ENCODE peak calls at places on chromosomes 5 and 9, in seven cellular contexts. V is small intestine, G is BE2C, H is H9, L is psoas muscle, O is OCI-LY7, B is Panc1. Z is an unnamed sample.

GRCh38 chr5:55868846-55869245 is 17.7 kb downstream of the IL31RA start:
- DNase-seq in V (no peak), G (no peak), H (no peak), L (peak; percentile 16), O (no peak), B (peak; percentile 98), Z (no peak)

GRCh38 chr5:65946198-65946745 is 19.9 kb downstream of the ERBIN start:
- DNase-seq in V (no peak), G (no peak), H (no peak), L (no peak), O (no peak), B (no peak), Z (no peak)

GRCh38 chr5:116494784-116495480 is 79.7 kb downstream of the SEMA6A start:
- DNase-seq in V (no peak), G (no peak), H (no peak), L (no peak), O (peak; percentile 68), B (no peak), Z (no peak)

GRCh38 chr9:126722922-126723806 is 81.7 kb upstream of the ZBTB43 start:
- DNase-seq in V (peak; percentile 32), G (peak; percentile 61), H (peak; percentile 50), L (peak; percentile 44), O (peak; percentile 78), B (no peak), Z (no peak)

GRCh38 chr5:111738118-111738517 is 18.9 kb downstream of the NREP start:
- DNase-seq in V (peak; percentile 69), G (no peak), H (no peak), L (no peak), O (peak; percentile 41), B (no peak), Z (no peak)

GRCh38 chr9:83166369-83166768 is 103.4 kb upstream of the RASEF start:
- DNase-seq in V (peak; percentile 20), G (no peak), H (no peak), L (no peak), O (no peak), B (no peak), Z (no peak)

GRCh38 chr9:85978496-85978895 is 37.5 kb downstream of the NAA35 start:
- DNase-seq in V (no peak), G (no peak), H (no peak), L (no peak), O (no peak), B (no peak), Z (no peak)

GRCh38 chr9:785997-786396 is 55.5 kb upstream of the DMRT1 start:
- DNase-seq in V (no peak), G (no peak), H (no peak), L (no peak), O (no peak), B (no peak), Z (no peak)

GRCh38 chr9:128555180-128555721 is 2.9 kb downstream of the SPTAN1 start:
- DNase-seq in V (peak; percentile 73), G (no peak), H (peak; percentile 37), L (no peak), O (no peak), B (peak; percentile 47), Z (no peak)

GRCh38 chr5:53560506-53561191 is at the start of gene NDUFS4:
- DNase-seq in V (peak; percentile 87), G (peak; percentile 88), H (peak; percentile 81), L (peak; percentile 86), O (peak; percentile 84), B (peak; percentile 61), Z (peak; percentile 91)

GRCh38 chr5:170143710-170144109 is 38.0 kb downstream of the FOXI1 start:
- DNase-seq in V (no peak), G (no peak), H (no peak), L (no peak), O (no peak), B (no peak), Z (no peak)

GRCh38 chr9:131432597-131433301 is 38.9 kb downstream of the PRRC2B start:
- DNase-seq in V (no peak), G (no peak), H (no peak), L (no peak), O (no peak), B (no peak), Z (no peak)

GRCh38 chr5:65126192-65126591 is 355.5 kb downstream of the ADAMTS6 start:
- DNase-seq in V (no peak), G (no peak), H (no peak), L (no peak), O (no peak), B (no peak), Z (no peak)

GRCh38 chr5:79011219-79011836 is 26.2 kb upstream of the ARSB start:
- DNase-seq in V (no peak), G (no peak), H (no peak), L (no peak), O (no peak), B (no peak), Z (no peak)

GRCh38 chr9:36729902-36730301 is 157.2 kb downstream of the MELK start:
- DNase-seq in V (no peak), G (no peak), H (no peak), L (no peak), O (no peak), B (no peak), Z (no peak)

GRCh38 chr5:179288101-179288808 is 57.0 kb downstream of the ADAMTS2 start:
- DNase-seq in V (no peak), G (peak; percentile 18), H (no peak), L (peak; percentile 28), O (no peak), B (no peak), Z (no peak)

GRCh38 chr9:126500600-126501382 is 112.9 kb upstream of the LMX1B start:
- DNase-seq in V (peak; percentile 52), G (peak; percentile 94), H (peak; percentile 95), L (peak; percentile 75), O (peak; percentile 69), B (peak; percentile 50), Z (peak; percentile 80)

GRCh38 chr5:103211858-103212500 is 46.6 kb upstream of the MACIR start:
- DNase-seq in V (peak; percentile 20), G (no peak), H (no peak), L (no peak), O (no peak), B (no peak), Z (no peak)

GRCh38 chr5:816176-816575 is 31.6 kb upstream of the ZDHHC11B start:
- DNase-seq in V (no peak), G (no peak), H (no peak), L (no peak), O (no peak), B (no peak), Z (no peak)

GRCh38 chr9:100322954-100323536 is 29.7 kb downstream of the TEX10 start:
- DNase-seq in V (peak; percentile 42), G (peak; percentile 48), H (no peak), L (no peak), O (peak; percentile 55), B (no peak), Z (no peak)

GRCh38 chr5:40683351-40683750 is 3.6 kb downstream of the PTGER4 start:
- DNase-seq in V (no peak), G (no peak), H (no peak), L (no peak), O (no peak), B (no peak), Z (no peak)
- H3K4me1 ChIP-seq in V (no peaks in the 10 kb centered on the region), G (no peaks in the 10 kb centered on the region), H (no peaks in the 10 kb centered on the region), L (no peaks in the 10 kb centered on the region), O (peaks cover 15% of the 10 kb centered on the region), B (peaks cover 48% of the 10 kb centered on the region), Z (peaks cover 5% of the 10 kb centered on the region)

DNA sequence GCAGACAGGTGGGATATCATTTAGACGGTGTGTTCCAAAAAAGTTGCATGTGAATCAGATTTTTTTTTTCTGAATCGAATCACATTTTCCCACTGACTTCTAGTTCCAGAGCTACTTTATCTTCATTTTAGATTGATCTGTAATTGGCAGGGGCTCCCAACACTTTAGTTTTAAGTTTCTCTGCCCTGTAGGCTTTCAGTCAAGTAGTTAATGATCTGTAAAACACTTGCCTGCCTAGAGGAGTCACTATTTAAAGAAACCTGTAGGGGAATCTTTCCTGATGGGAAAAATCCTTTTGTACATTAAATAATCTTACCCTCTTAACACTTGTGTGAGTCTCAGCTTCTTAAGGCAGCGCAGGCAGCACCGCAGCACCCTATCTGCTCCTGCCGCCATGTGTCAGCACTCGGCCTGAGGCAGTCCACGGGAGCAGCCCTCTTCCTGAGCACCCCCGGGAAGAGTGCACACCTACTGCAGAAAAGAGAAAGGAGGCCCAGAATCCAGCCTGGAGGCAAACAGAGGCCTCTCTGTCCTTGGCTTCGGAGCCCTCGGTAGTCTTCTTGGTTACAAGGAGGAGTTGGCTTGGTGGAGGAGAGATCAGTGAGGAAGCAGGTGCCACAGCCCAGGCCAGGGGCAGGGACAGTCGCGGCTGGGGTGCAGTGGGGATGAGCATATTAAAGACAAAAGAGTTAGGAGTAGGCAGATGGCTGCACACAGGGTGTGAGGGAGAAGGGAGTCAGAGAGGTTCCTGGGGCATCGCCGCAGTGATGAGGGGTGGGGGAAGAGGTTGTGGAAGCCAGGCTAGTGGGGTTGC is 209.3 kb downstream of the GAPVD1 start:
- DNase-seq in V (no peak), G (no peak), H (no peak), L (no peak), O (no peak), B (no peak), Z (no peak)
- H3K4me1 ChIP-seq in V (no peaks in the 10 kb centered on the region), G (peaks cover 38% of the 10 kb centered on the region), H (no peaks in the 10 kb centered on the region), L (peaks cover 5% of the 10 kb centered on the region), O (no peaks in the 10 kb centered on the region), B (no peaks in the 10 kb centered on the region), Z (peaks cover 1% of the 10 kb centered on the region)

GRCh38 chr9:136587145-136587943 is 41.5 kb upstream of the NOTCH1 start:
- DNase-seq in V (no peak), G (peak; percentile 82), H (peak; percentile 87), L (peak; percentile 78), O (no peak), B (no peak), Z (no peak)
- H3K4me1 ChIP-seq in V (no peaks in the 10 kb centered on the region), G (peaks cover 3% of the 10 kb centered on the region), H (peaks cover 4% of the 10 kb centered on the region), L (peaks cover 15% of the 10 kb centered on the region), O (peaks cover 22% of the 10 kb centered on the region), B (peaks cover 6% of the 10 kb centered on the region), Z (peaks cover 21% of the 10 kb centered on the region)

GRCh38 chr9:135169709-135170226 is 82.3 kb downstream of the OLFM1 start:
- DNase-seq in V (no peak), G (no peak), H (no peak), L (no peak), O (no peak), B (no peak), Z (no peak)

GRCh38 chr9:135166566-135166965 is 79.1 kb downstream of the OLFM1 start:
- DNase-seq in V (no peak), G (no peak), H (no peak), L (no peak), O (no peak), B (no peak), Z (no peak)

GRCh38 chr9:135167356-135167755 is 79.9 kb downstream of the OLFM1 start:
- DNase-seq in V (no peak), G (peak; percentile 64), H (no peak), L (no peak), O (no peak), B (no peak), Z (no peak)

GRCh38 chr9:135165756-135166519 is 78.5 kb downstream of the OLFM1 start:
- DNase-seq in V (no peak), G (peak; percentile 90), H (no peak), L (no peak), O (no peak), B (no peak), Z (no peak)

DNA sequence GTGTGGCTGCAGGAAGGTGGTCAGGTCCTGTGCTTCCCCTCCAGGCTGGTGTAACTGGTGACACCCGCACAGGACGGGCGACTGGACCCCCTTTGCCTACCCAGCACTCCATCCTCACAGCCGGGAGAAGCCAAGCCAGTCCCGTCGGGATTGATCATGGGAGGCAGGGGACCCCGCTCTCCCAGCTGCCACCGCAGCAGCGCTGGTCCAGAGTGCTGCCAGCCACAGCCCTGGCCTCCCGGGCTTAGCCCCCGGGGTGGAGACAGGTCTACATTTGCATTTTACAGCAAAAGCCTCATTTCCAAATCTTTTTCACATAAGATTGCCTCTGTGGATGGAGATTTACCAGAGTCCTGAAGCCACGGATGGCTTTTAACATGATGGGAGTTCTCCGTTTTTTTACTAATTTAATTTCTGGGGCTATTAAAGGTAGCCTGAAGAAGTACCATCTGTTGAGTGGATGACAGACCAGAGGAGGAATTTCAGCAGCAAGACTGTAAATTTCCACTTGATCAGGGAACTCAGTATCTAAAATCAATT is 80.4 kb downstream of the OLFM1 start:
- DNase-seq in V (no peak), G (peak; percentile 61), H (no peak), L (no peak), O (no peak), B (no peak), Z (no peak)
- H3K4me1 ChIP-seq in V (no peaks in the 10 kb centered on the region), G (peaks cover 41% of the 10 kb centered on the region), H (no peaks in the 10 kb centered on the region), L (no peaks in the 10 kb centered on the region), O (no peaks in the 10 kb centered on the region), B (no peaks in the 10 kb centered on the region), Z (no peaks in the 10 kb centered on the region)